ENCODE peak calls at places on chromosomes 16 and 17, in nine cellular contexts. Y is kidney tubule cell, S is posterior cingulate gyrus, L is A673, H is DMS153, J is LoVo, U is DND-41, Z is germinal center, W is PC-3. C is an unnamed sample.

GRCh38 chr16:84360748-84361147 is 7.6 kb upstream of the ATP2C2 start:
- DNase-seq in U (no peak), Z (no peak), J (no peak), H (no peak), Y (peak; percentile 25), W (no peak), S (no peak), L (no peak), C (no peak)

GRCh38 chr17:67682196-67682595 is 35.5 kb upstream of the NOL11 start:
- DNase-seq in L (peak; percentile 67), Y (no peak), J (no peak), W (no peak), S (no peak), H (no peak), Z (no peak), U (no peak), C (no peak)

GRCh38 chr16:969508-970378 is 1.0 kb downstream of the LMF1 start:
- DNase-seq in S (no peak), H (no peak), U (peak; percentile 26), W (peak; percentile 6), Y (peak; percentile 23), Z (no peak), J (no peak), L (peak; percentile 41), C (no peak)

GRCh38 chr16:13708361-13708760 is 211.6 kb upstream of the ERCC4 start:
- DNase-seq in S (no peak), W (no peak), U (no peak), J (no peak), H (no peak), Y (peak; percentile 8), Z (no peak), L (no peak), C (no peak)

GRCh38 chr16:69324013-69324531 is 6.3 kb downstream of the PDF start:
- DNase-seq in W (no peak), U (no peak), H (no peak), S (no peak), Z (no peak), Y (peak; percentile 64), J (no peak), L (no peak), C (no peak)

GRCh38 chr17:47276444-47276843 is 22.8 kb downstream of the ITGB3 start:
- DNase-seq in L (no peak), J (no peak), W (no peak), Z (no peak), H (no peak), Y (no peak), S (no peak), U (no peak), C (no peak)

GRCh38 chr16:56269824-56270684 is 78.8 kb downstream of the GNAO1 start:
- DNase-seq in W (no peak), U (no peak), H (no peak), J (no peak), S (no peak), Y (peak; percentile 56), Z (no peak), L (peak; percentile 12), C (no peak)

GRCh38 chr16:30372725-30373124 is 1.9 kb upstream of the MYL11 start:
- DNase-seq in W (no peak), Z (no peak), L (no peak), J (no peak), Y (no peak), S (no peak), U (no peak), H (no peak), C (no peak)

GRCh38 chr17:57939797-57940196 is 15.4 kb downstream of the CUEDC1 start:
- DNase-seq in U (peak; percentile 85), L (no peak), S (no peak), H (peak; percentile 93), Y (no peak), W (no peak), J (no peak), Z (peak; percentile 90), C (no peak)

GRCh38 chr17:57544834-57545463 is 200.2 kb downstream of the CCDC182 start:
- DNase-seq in S (no peak), Z (no peak), Y (no peak), H (no peak), W (no peak), L (no peak), J (no peak), U (no peak), C (no peak)

GRCh38 chr16:66408181-66409048 is 18.7 kb upstream of the BEAN1 start:
- DNase-seq in S (no peak), L (peak; percentile 68), J (peak; percentile 65), Y (peak; percentile 95), W (peak; percentile 80), U (peak; percentile 66), H (peak; percentile 65), Z (no peak), C (peak; percentile 81)

GRCh38 chr17:76088868-76089576 is 10.0 kb downstream of the ZACN start:
- DNase-seq in U (no peak), Y (no peak), J (no peak), H (no peak), L (no peak), S (no peak), W (no peak), Z (no peak), C (no peak)

GRCh38 chr16:10835281-10835931 is 16.8 kb upstream of the TVP23A start:
- DNase-seq in Y (no peak), W (no peak), U (no peak), S (no peak), J (no peak), L (no peak), Z (no peak), H (no peak), C (no peak)

GRCh38 chr17:45848868-45849535 is 4.3 kb downstream of the SPPL2C start:
- DNase-seq in U (no peak), H (no peak), J (no peak), S (peak; percentile 67), Y (no peak), L (no peak), W (no peak), Z (no peak), C (no peak)

GRCh38 chr17:74314877-74315276 is 11.1 kb upstream of the KIF19 start:
- DNase-seq in W (no peak), H (no peak), L (no peak), U (no peak), J (no peak), S (no peak), Y (no peak), Z (no peak), C (no peak)

GRCh38 chr17:78329263-78330059 is 30.4 kb downstream of the SOCS3 start:
- DNase-seq in S (no peak), J (no peak), U (no peak), W (peak; percentile 72), Y (peak; percentile 48), L (no peak), Z (no peak), H (no peak), C (no peak)

GRCh38 chr17:28572294-28573099 is 1.2 kb upstream of the PIGS start:
- DNase-seq in H (no peak), S (no peak), Y (no peak), U (no peak), Z (no peak), J (no peak), W (no peak), L (no peak), C (no peak)

GRCh38 chr16:86455116-86455515 is 55.2 kb upstream of the FOXF1 start:
- DNase-seq in L (no peak), U (no peak), Z (no peak), H (no peak), S (no peak), W (no peak), J (no peak), Y (no peak), C (no peak)

GRCh38 chr17:72970246-72970645 is 122.2 kb downstream of the SLC39A11 start:
- DNase-seq in Z (no peak), Y (no peak), J (no peak), W (no peak), L (no peak), U (no peak), H (no peak), S (no peak), C (no peak)

GRCh38 chr16:66364117-66364958 is 2.2 kb upstream of the CDH5 start:
- DNase-seq in Y (no peak), W (peak; percentile 53), J (no peak), Z (no peak), H (peak; percentile 86), S (no peak), U (no peak), L (no peak), C (no peak)

GRCh38 chr16:87173294-87173883 is 143.8 kb downstream of the C16orf95 start:
- DNase-seq in U (no peak), H (no peak), L (no peak), Y (peak; percentile 9), Z (no peak), W (no peak), S (no peak), J (no peak), C (no peak)

C was measured in RWPE1.